ENCODE peak calls at places on chromosomes 1 and 21, in ten cellular contexts. Z is activated T-cell treated with anti-CD3 and anti-CD28 coated beads for 24 hours; X is OCI-LY7; I is Peyer's patch; C is RWPE1; O is IMR-90; M is activated naive CD8-positive, alpha-beta T cell treated with anti-CD3 and anti-CD28 coated beads, Interleukin-2, amount 50 U/mL, for 16 hours; R is NCI-H748 treated with DMSO at 0.1 percent for 48 hours; Y is omental fat pad; U is heart left ventricle. F is an unnamed sample.

GRCh38 chr1:21234779-21235178 is 55.5 kb downstream of the ECE1 start:
- DNase-seq in C (no peak), M (no peak), Z (no peak), Y (no peak), U (no peak), O (peak), X (no peak), R (no peak), I (no peak), F (no peak)

GRCh38 chr1:187010571-187011309 is 182.0 kb downstream of the PLA2G4A start:
- DNase-seq in I (no peak), O (peak), C (no peak), U (no peak), M (no peak), X (no peak), Y (no peak), Z (no peak), R (no peak), F (no peak)

GRCh38 chr1:59015708-59016107 is 231.9 kb upstream of the JUN start:
- DNase-seq in Z (no peak), O (peak), C (peak), R (no peak), I (no peak), U (no peak), M (no peak), Y (no peak), X (no peak), F (no peak)

GRCh38 chr1:3669421-3669821 is 17.1 kb downstream of the TP73 start:
- DNase-seq in Y (no peak), C (no peak), X (no peak), M (no peak), I (peak), U (peak), R (no peak), O (no peak), Z (no peak), F (no peak)

GRCh38 chr1:12619396-12620141 is 1.6 kb upstream of the DHRS3 start:
- DNase-seq in X (peak), Y (peak), Z (peak), C (peak), O (peak), I (peak), M (peak), R (peak), U (peak), F (peak)

GRCh38 chr1:63148825-63149645 is 173.3 kb upstream of the FOXD3 start:
- DNase-seq in U (no peak), M (no peak), C (peak), Y (no peak), Z (no peak), X (peak), O (peak), I (no peak), R (peak), F (peak)

GRCh38 chr1:14989931-14990728 is 163.4 kb upstream of the TMEM51 start:
- DNase-seq in X (no peak), C (no peak), Y (no peak), U (no peak), R (no peak), M (no peak), O (no peak), Z (no peak), I (no peak), F (no peak)

GRCh38 chr1:29271724-29272123 is 35.4 kb downstream of the PTPRU start:
- DNase-seq in X (no peak), U (peak), M (no peak), Y (no peak), C (peak), O (peak), R (no peak), I (peak), Z (no peak), F (peak)

GRCh38 chr1:101781437-101781836 is 215.3 kb downstream of the OLFM3 start:
- DNase-seq in X (no peak), R (peak), I (no peak), Z (no peak), M (no peak), Y (no peak), O (no peak), U (no peak), C (no peak), F (no peak)

GRCh38 chr21:43902441-43902840 is 37.4 kb downstream of the AGPAT3 start:
- DNase-seq in X (no peak), Z (no peak), M (no peak), C (no peak), O (peak), Y (no peak), I (peak), R (no peak), U (no peak), F (no peak)

GRCh38 chr1:1406101-1406820 is 832 bp downstream of the MRPL20 start:
- DNase-seq in R (no peak), C (no peak), X (no peak), O (no peak), M (no peak), Y (no peak), U (no peak), I (no peak), Z (peak), F (no peak)

GRCh38 chr1:208178091-208178529 is 66.1 kb downstream of the PLXNA2 start:
- DNase-seq in M (no peak), X (no peak), I (no peak), Z (no peak), C (no peak), R (peak), O (no peak), Y (no peak), U (no peak), F (no peak)

GRCh38 chr1:110196917-110197782 is 13.0 kb upstream of the KCNC4 start:
- DNase-seq in Y (no peak), X (peak), U (no peak), C (peak), I (no peak), O (peak), M (no peak), R (peak), Z (peak), F (no peak)

GRCh38 chr21:25903599-25903998 is 168.8 kb downstream of the GABPA start:
- DNase-seq in M (no peak), Z (no peak), O (no peak), I (no peak), U (no peak), R (no peak), X (peak), C (no peak), Y (no peak), F (no peak)

GRCh38 chr21:39911286-39911685 is 44.0 kb downstream of the PCP4 start:
- DNase-seq in Z (no peak), U (no peak), M (no peak), O (no peak), R (peak), C (no peak), I (no peak), Y (no peak), X (no peak), F (no peak)

F was measured in tibial nerve.